ENCODE peak calls at places on chromosomes 11 and 22, in four cellular contexts. One of them, this sample, is unnamed.

GRCh38 chr22:24107668-24108067 is 73.6 kb upstream of the SUSD2 start:
- DNase-seq in CD8-positive, alpha-beta memory T cell: no peak
- DNase-seq in germinal center: no peak
- DNase-seq in AML-193: no peak
- DNase-seq in this sample: no peak

GRCh38 chr22:28955817-28956216 is 72.4 kb downstream of the ZNRF3 start:
- DNase-seq in germinal center: no peak
- DNase-seq in CD8-positive, alpha-beta memory T cell: peak
- DNase-seq in AML-193: peak
- DNase-seq in this sample: peak

GRCh38 chr22:30922151-30922611 is 46.4 kb downstream of the MORC2 start:
- DNase-seq in CD8-positive, alpha-beta memory T cell: peak
- DNase-seq in AML-193: no peak
- DNase-seq in germinal center: peak
- DNase-seq in this sample: peak

GRCh38 chr22:25182131-25183110 is 17.2 kb upstream of the CRYBB3 start:
- DNase-seq in germinal center: no peak
- DNase-seq in AML-193: no peak
- DNase-seq in CD8-positive, alpha-beta memory T cell: no peak
- DNase-seq in this sample: peak

GRCh38 chr11:44607324-44607962 is 42.0 kb downstream of the CD82 start:
- DNase-seq in AML-193: no peak
- DNase-seq in CD8-positive, alpha-beta memory T cell: no peak
- DNase-seq in germinal center: no peak
- DNase-seq in this sample: no peak

GRCh38 chr11:2747236-2748015 is 47.6 kb upstream of the KCNQ1OT1 start:
- DNase-seq in AML-193: no peak
- DNase-seq in CD8-positive, alpha-beta memory T cell: peak
- DNase-seq in germinal center: no peak
- DNase-seq in this sample: no peak

GRCh38 chr11:109940816-109941215 is 152.4 kb upstream of the ZC3H12C start:
- DNase-seq in CD8-positive, alpha-beta memory T cell: no peak
- DNase-seq in AML-193: no peak
- DNase-seq in germinal center: no peak
- DNase-seq in this sample: no peak

GRCh38 chr11:18492888-18493287 is 33.9 kb downstream of the TSG101 start:
- DNase-seq in CD8-positive, alpha-beta memory T cell: no peak
- DNase-seq in germinal center: no peak
- DNase-seq in AML-193: no peak
- DNase-seq in this sample: no peak

GRCh38 chr11:19676508-19677379 is 35.9 kb upstream of the NAV2 start:
- DNase-seq in AML-193: no peak
- DNase-seq in germinal center: no peak
- DNase-seq in CD8-positive, alpha-beta memory T cell: no peak
- DNase-seq in this sample: peak

GRCh38 chr22:27880778-27881394 is 38.2 kb downstream of the PITPNB start:
- DNase-seq in AML-193: peak
- DNase-seq in CD8-positive, alpha-beta memory T cell: no peak
- DNase-seq in germinal center: peak
- DNase-seq in this sample: peak

GRCh38 chr22:31340360-31340759 is 5.8 kb downstream of the PATZ1 start:
- DNase-seq in CD8-positive, alpha-beta memory T cell: no peak
- DNase-seq in germinal center: no peak
- DNase-seq in AML-193: no peak
- DNase-seq in this sample: no peak

GRCh38 chr11:62186195-62186594 is 3.8 kb upstream of the SCGB1D1 start:
- DNase-seq in germinal center: no peak
- DNase-seq in CD8-positive, alpha-beta memory T cell: no peak
- DNase-seq in AML-193: no peak
- DNase-seq in this sample: no peak

GRCh38 chr11:68665471-68665870 is 18.9 kb upstream of the GAL start:
- DNase-seq in AML-193: no peak
- DNase-seq in CD8-positive, alpha-beta memory T cell: peak
- DNase-seq in germinal center: no peak
- DNase-seq in this sample: no peak

GRCh38 chr11:120134931-120135228 is 3.0 kb downstream of the TRIM29 start:
- DNase-seq in germinal center: no peak
- DNase-seq in AML-193: no peak
- DNase-seq in CD8-positive, alpha-beta memory T cell: no peak
- DNase-seq in this sample: no peak

GRCh38 chr11:122287401-122287800 is 171.4 kb upstream of the BLID start:
- DNase-seq in CD8-positive, alpha-beta memory T cell: no peak
- DNase-seq in germinal center: no peak
- DNase-seq in AML-193: no peak
- DNase-seq in this sample: no peak

GRCh38 chr11:124788521-124788920 is 11.7 kb downstream of the MSANTD2 start:
- DNase-seq in CD8-positive, alpha-beta memory T cell: no peak
- DNase-seq in AML-193: no peak
- DNase-seq in germinal center: no peak
- DNase-seq in this sample: no peak

This sample was measured in MV-4-11.